ENCODE peak calls at places on chromosomes 11 and 22, in ten cellular contexts. E is H7; S is naive thymus-derived CD4-positive, alpha-beta T cell; X is mucosa of descending colon; C is T-helper 2 cell; K is tibial nerve; M is NCI-H446 treated with DMSO at 0.1 percent for 48 hours; P is mesenteric fat pad; D is NCI-H345; U is upper lobe of right lung. H is an unnamed sample.

GRCh38 chr11:83424376-83425136 is 138.4 kb upstream of the CCDC90B start:
- DNase-seq in E (no peak), S (no peak), X (no peak), C (no peak), K (no peak), M (no peak), P (no peak), D (no peak), U (no peak), H (no peak)

GRCh38 chr11:102552447-102553200 is 22.1 kb upstream of the MMP7 start:
- DNase-seq in E (no peak), S (no peak), X (peak), C (no peak), K (no peak), M (no peak), P (no peak), D (no peak), U (no peak), H (no peak)

GRCh38 chr11:25566298-25567200 is 765.4 kb upstream of the ANO3 start:
- DNase-seq in E (no peak), S (no peak), X (no peak), C (no peak), K (peak), M (no peak), P (no peak), D (no peak), U (peak), H (no peak)

GRCh38 chr22:32712644-32713355 is 88.7 kb upstream of the TIMP3 start:
- DNase-seq in E (no peak), S (no peak), X (no peak), C (no peak), K (no peak), M (no peak), P (no peak), D (no peak), U (no peak), H (no peak)

GRCh38 chr11:67558084-67558772 is 25.4 kb upstream of the GSTP1 start:
- DNase-seq in E (no peak), S (no peak), X (peak), C (no peak), K (no peak), M (no peak), P (no peak), D (no peak), U (peak), H (no peak)

GRCh38 chr11:6371825-6372224 is 18.4 kb upstream of the SMPD1 start:
- DNase-seq in E (no peak), S (no peak), X (no peak), C (no peak), K (no peak), M (no peak), P (no peak), D (no peak), U (no peak), H (no peak)

GRCh38 chr11:134342572-134343340 is 11.0 kb downstream of the GLB1L2 start:
- DNase-seq in E (no peak), S (no peak), X (no peak), C (no peak), K (no peak), M (no peak), P (no peak), D (no peak), U (no peak), H (no peak)

GRCh38 chr11:45390407-45390806 is 104.3 kb upstream of the SYT13 start:
- DNase-seq in E (no peak), S (no peak), X (no peak), C (no peak), K (no peak), M (no peak), P (no peak), D (peak), U (no peak), H (no peak)

GRCh38 chr11:124640660-124641059 is 18.0 kb downstream of the TBRG1 start:
- DNase-seq in E (no peak), S (no peak), X (no peak), C (no peak), K (no peak), M (no peak), P (no peak), D (no peak), U (no peak), H (no peak)

H was measured in activated T-cell treated with anti-CD3 and anti-CD28 coated beads for 4 hours.